ENCODE peak calls at places on chromosome 4, in four cellular contexts. One of them, this sample, is unnamed.

GRCh38 chr4:94530073-94530472 is 78.3 kb downstream of the PDLIM5 start:
- DNase-seq in OCI-LY7: no peak
- DNase-seq in keratinocyte: no peak
- DNase-seq in PC-9: no peak
- DNase-seq in this sample: no peak

GRCh38 chr4:65656008-65656407 is 14.3 kb downstream of the EPHA5 start:
- DNase-seq in keratinocyte: no peak
- DNase-seq in PC-9: no peak
- DNase-seq in OCI-LY7: no peak
- DNase-seq in this sample: no peak

GRCh38 chr4:187608001-187608421 is 387.6 kb upstream of the ZFP42 start:
- DNase-seq in keratinocyte: no peak
- DNase-seq in PC-9: no peak
- DNase-seq in OCI-LY7: no peak
- DNase-seq in this sample: no peak

GRCh38 chr4:126839066-126839465 is 793.7 kb upstream of the INTU start:
- DNase-seq in OCI-LY7: no peak
- DNase-seq in keratinocyte: no peak
- DNase-seq in PC-9: no peak
- DNase-seq in this sample: no peak

GRCh38 chr4:147862043-147862692 is 130.3 kb downstream of the ARHGAP10 start:
- DNase-seq in keratinocyte: no peak
- DNase-seq in PC-9: no peak
- DNase-seq in OCI-LY7: no peak
- DNase-seq in this sample: no peak

GRCh38 chr4:105145059-105145912 is 1.4 kb upstream of the TET2 start:
- DNase-seq in keratinocyte: no peak
- DNase-seq in OCI-LY7: no peak
- DNase-seq in PC-9: no peak
- DNase-seq in this sample: no peak

GRCh38 chr4:13705521-13706035 is 78.1 kb upstream of the BOD1L1 start:
- DNase-seq in keratinocyte: no peak
- DNase-seq in PC-9: peak; percentile 87
- DNase-seq in OCI-LY7: no peak
- DNase-seq in this sample: peak; percentile 5

GRCh38 chr4:43224591-43224990 is 332.1 kb downstream of the GRXCR1 start:
- DNase-seq in keratinocyte: no peak
- DNase-seq in OCI-LY7: peak; percentile 1
- DNase-seq in PC-9: no peak
- DNase-seq in this sample: no peak

GRCh38 chr4:8847331-8847730 is 24.3 kb downstream of the HMX1 start:
- DNase-seq in PC-9: no peak
- DNase-seq in OCI-LY7: no peak
- DNase-seq in keratinocyte: no peak
- DNase-seq in this sample: no peak

GRCh38 chr4:114562176-114562904 is 36.3 kb upstream of the UGT8 start:
- DNase-seq in OCI-LY7: no peak
- DNase-seq in PC-9: no peak
- DNase-seq in keratinocyte: no peak
- DNase-seq in this sample: peak; percentile 85

GRCh38 chr4:68129793-68130192 is at the start of gene TMPRSS11F:
- DNase-seq in OCI-LY7: no peak
- DNase-seq in PC-9: peak; percentile 96
- DNase-seq in keratinocyte: peak; percentile 56
- DNase-seq in this sample: peak; percentile 36

GRCh38 chr4:120731561-120731960 is 191.0 kb downstream of the PRDM5 start:
- DNase-seq in OCI-LY7: no peak
- DNase-seq in PC-9: no peak
- DNase-seq in keratinocyte: no peak
- DNase-seq in this sample: no peak

GRCh38 chr4:123340381-123340701 is 56.3 kb upstream of the SPRY1 start:
- DNase-seq in OCI-LY7: no peak
- DNase-seq in keratinocyte: no peak
- DNase-seq in PC-9: peak; percentile 94
- DNase-seq in this sample: no peak

GRCh38 chr4:56130609-56131150 is 181.9 kb downstream of the CEP135 start:
- DNase-seq in PC-9: no peak
- DNase-seq in keratinocyte: no peak
- DNase-seq in OCI-LY7: no peak
- DNase-seq in this sample: no peak

GRCh38 chr4:121764702-121765367 is at the start of gene SMIM43:
- DNase-seq in OCI-LY7: no peak
- DNase-seq in keratinocyte: no peak
- DNase-seq in PC-9: no peak
- DNase-seq in this sample: peak; percentile 66

GRCh38 chr4:36835246-36835645 is 409.3 kb upstream of the NWD2 start:
- DNase-seq in OCI-LY7: no peak
- DNase-seq in PC-9: no peak
- DNase-seq in keratinocyte: no peak
- DNase-seq in this sample: no peak

GRCh38 chr4:148273501-148273986 is 168.7 kb downstream of the NR3C2 start:
- DNase-seq in OCI-LY7: no peak
- DNase-seq in keratinocyte: no peak
- DNase-seq in PC-9: no peak
- DNase-seq in this sample: no peak

GRCh38 chr4:140038031-140038533 is 115.9 kb downstream of the MAML3 start:
- DNase-seq in OCI-LY7: no peak
- DNase-seq in PC-9: peak; percentile 65
- DNase-seq in keratinocyte: no peak
- DNase-seq in this sample: no peak

GRCh38 chr4:16029329-16029728 is 54.5 kb downstream of the PROM1 start:
- DNase-seq in PC-9: no peak
- DNase-seq in OCI-LY7: no peak
- DNase-seq in keratinocyte: no peak
- DNase-seq in this sample: peak; percentile 61

GRCh38 chr4:61373901-61374611 is 173.9 kb downstream of the ADGRL3 start:
- DNase-seq in OCI-LY7: no peak
- DNase-seq in keratinocyte: no peak
- DNase-seq in PC-9: no peak
- DNase-seq in this sample: no peak

GRCh38 chr4:31467781-31468180 is 747.6 kb downstream of the PCDH7 start:
- DNase-seq in OCI-LY7: no peak
- DNase-seq in PC-9: no peak
- DNase-seq in keratinocyte: no peak
- DNase-seq in this sample: no peak

GRCh38 chr4:149605601-149606378 is 209.9 kb downstream of the IQCM start:
- DNase-seq in OCI-LY7: no peak
- DNase-seq in keratinocyte: no peak
- DNase-seq in PC-9: no peak
- DNase-seq in this sample: peak; percentile 12

GRCh38 chr4:48033825-48034413 is 17.3 kb downstream of the NIPAL1 start:
- DNase-seq in OCI-LY7: peak; percentile 79
- DNase-seq in keratinocyte: peak; percentile 17
- DNase-seq in PC-9: no peak
- DNase-seq in this sample: peak; percentile 77

GRCh38 chr4:84496356-84497219 is 2.5 kb downstream of the NKX6-1 start:
- DNase-seq in PC-9: no peak
- DNase-seq in keratinocyte: no peak
- DNase-seq in OCI-LY7: no peak
- DNase-seq in this sample: peak; percentile 73

GRCh38 chr4:30537462-30537861 is 182.7 kb upstream of the PCDH7 start:
- DNase-seq in PC-9: peak; percentile 53
- DNase-seq in keratinocyte: no peak
- DNase-seq in OCI-LY7: no peak
- DNase-seq in this sample: no peak

GRCh38 chr4:113961322-113961698 is 18.1 kb downstream of the ARSJ start:
- DNase-seq in keratinocyte: no peak
- DNase-seq in OCI-LY7: no peak
- DNase-seq in PC-9: peak; percentile 36
- DNase-seq in this sample: no peak

GRCh38 chr4:85431881-85432280 is 43.1 kb upstream of the ARHGAP24 start:
- DNase-seq in keratinocyte: no peak
- DNase-seq in PC-9: no peak
- DNase-seq in OCI-LY7: no peak
- DNase-seq in this sample: no peak

GRCh38 chr4:162959056-162959455 is 207.6 kb downstream of the NAF1 start:
- DNase-seq in OCI-LY7: no peak
- DNase-seq in keratinocyte: no peak
- DNase-seq in PC-9: no peak
- DNase-seq in this sample: peak; percentile 36

DNA sequence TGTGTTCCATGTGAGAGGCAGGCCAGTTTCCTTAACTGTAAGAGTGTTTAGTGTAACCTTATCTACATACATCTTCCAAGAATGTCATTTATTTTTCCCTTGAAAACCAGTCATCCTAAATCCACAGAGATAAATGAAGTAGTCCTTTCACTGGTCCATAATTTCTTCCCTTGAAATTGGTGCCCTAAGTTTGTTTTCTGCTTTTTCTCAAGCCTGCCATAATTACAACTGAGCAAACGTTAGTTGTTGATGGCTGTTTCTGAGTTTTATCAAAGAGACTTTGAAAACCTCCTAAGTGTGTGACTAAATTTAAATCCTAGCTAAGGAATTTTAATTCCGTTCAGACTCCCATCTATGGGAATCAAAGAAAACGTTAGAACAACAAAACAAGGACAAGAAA is 3.6 kb upstream of the TDO2 start:
- DNase-seq in OCI-LY7: no peak
- DNase-seq in keratinocyte: no peak
- DNase-seq in PC-9: no peak
- DNase-seq in this sample: no peak
- H2AFZ ChIP-seq in OCI-LY7: no peak overlapping the region
- H2AFZ ChIP-seq in keratinocyte: no peak overlapping the region
- H2AFZ ChIP-seq in PC-9: no peak overlapping the region
- H2AFZ ChIP-seq in this sample: peak overlapping the region; percentile 26

DNA sequence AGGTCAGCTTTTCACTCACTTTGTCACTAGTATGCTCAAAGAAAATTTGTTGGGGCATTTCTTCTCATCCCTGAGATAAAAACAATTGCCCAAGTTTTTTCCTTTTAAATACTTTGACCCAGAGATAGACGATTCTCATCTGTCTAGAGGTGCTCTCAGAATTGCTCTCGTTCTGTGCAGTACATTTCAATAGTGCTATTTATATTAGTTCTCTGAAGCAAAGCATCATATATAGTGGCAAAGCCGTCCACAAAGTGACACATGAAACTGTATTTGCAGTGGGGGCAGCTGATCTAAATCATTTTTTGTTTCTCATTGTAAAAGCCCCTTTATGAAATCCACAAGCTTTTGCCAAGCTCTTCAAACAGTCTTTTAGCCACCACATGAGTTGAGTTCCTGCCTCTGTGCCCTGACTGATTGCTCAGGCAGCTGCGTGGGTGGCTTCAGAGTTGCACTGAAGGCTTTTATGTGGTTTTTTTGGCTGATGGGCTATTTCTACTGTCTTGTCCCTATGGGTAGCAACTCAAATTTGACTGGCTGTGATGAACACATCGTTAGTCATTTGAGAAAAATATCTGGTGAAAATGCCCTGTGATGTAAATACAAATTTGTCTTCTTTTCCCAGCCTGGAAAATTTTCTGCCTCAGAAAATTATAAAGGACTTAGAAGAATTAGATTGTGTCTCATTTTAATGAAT is 119.1 kb upstream of the OTUD4 start:
- DNase-seq in keratinocyte: peak; percentile 49
- DNase-seq in OCI-LY7: peak; percentile 80
- DNase-seq in PC-9: no peak
- DNase-seq in this sample: no peak
- H3K4me3 ChIP-seq in keratinocyte: no peak overlapping the region
- H3K4me3 ChIP-seq in OCI-LY7: peak overlapping the region; percentile 18
- H3K4me3 ChIP-seq in PC-9: no peak overlapping the region
- H3K4me3 ChIP-seq in this sample: no peak overlapping the region

GRCh38 chr4:152598454-152598853 is 62.6 kb upstream of the FBXW7 start:
- DNase-seq in OCI-LY7: no peak
- DNase-seq in PC-9: no peak
- DNase-seq in keratinocyte: no peak
- DNase-seq in this sample: no peak

GRCh38 chr4:152591876-152592275 is 56.0 kb upstream of the FBXW7 start:
- DNase-seq in PC-9: no peak
- DNase-seq in keratinocyte: no peak
- DNase-seq in OCI-LY7: no peak
- DNase-seq in this sample: no peak

GRCh38 chr4:152591361-152591760 is 55.5 kb upstream of the FBXW7 start:
- DNase-seq in OCI-LY7: no peak
- DNase-seq in keratinocyte: peak; percentile 9
- DNase-seq in PC-9: no peak
- DNase-seq in this sample: peak; percentile 90

GRCh38 chr4:152590179-152591031 is 54.5 kb upstream of the FBXW7 start:
- DNase-seq in PC-9: peak; percentile 76
- DNase-seq in OCI-LY7: no peak
- DNase-seq in keratinocyte: peak; percentile 69
- DNase-seq in this sample: no peak

GRCh38 chr4:152594981-152595916 is 59.4 kb upstream of the FBXW7 start:
- DNase-seq in OCI-LY7: peak; percentile 47
- DNase-seq in keratinocyte: no peak
- DNase-seq in PC-9: no peak
- DNase-seq in this sample: no peak
- H3K27ac ChIP-seq in OCI-LY7: no peak overlapping the region
- H3K27ac ChIP-seq in keratinocyte: no peak overlapping the region
- H3K27ac ChIP-seq in PC-9: no peak overlapping the region
- H3K27ac ChIP-seq in this sample: no peak overlapping the region

GRCh38 chr4:112832493-112832892 is 195.6 kb downstream of the LARP7 start:
- DNase-seq in PC-9: no peak
- DNase-seq in OCI-LY7: no peak
- DNase-seq in keratinocyte: no peak
- DNase-seq in this sample: no peak

DNA sequence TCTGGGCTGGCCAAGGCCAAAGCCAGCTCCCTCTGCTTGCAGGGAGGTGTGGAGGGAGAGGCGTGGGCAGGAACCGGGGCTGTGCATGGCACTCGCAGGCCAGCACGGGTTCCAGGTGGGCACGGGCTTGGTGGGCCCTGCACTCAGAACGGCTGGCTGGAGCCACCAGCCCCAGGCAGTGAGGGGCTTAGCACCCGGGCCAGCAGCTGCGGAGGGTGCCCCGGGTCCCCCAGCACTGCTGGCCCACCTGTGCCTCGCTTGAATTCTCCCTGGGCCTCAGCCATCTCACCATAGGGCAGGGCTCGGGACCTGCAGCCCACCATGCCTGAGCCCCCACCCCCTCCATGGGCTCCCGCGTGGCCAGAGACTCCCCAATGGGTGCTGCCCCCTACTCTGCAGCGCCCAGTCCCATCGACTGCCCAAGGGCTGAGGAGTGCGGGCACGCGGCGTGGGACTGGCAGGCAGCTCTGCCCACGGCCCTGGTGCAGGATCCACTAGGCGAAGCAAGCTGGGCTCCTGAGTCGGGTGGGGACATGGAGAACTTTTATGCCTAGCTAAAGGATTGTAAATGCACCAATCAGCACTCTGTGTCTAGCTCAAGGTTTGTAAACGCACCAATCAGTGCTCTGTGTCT is 193.9 kb downstream of the LARP7 start:
- DNase-seq in PC-9: no peak
- DNase-seq in OCI-LY7: no peak
- DNase-seq in keratinocyte: no peak
- DNase-seq in this sample: no peak
- H2AFZ ChIP-seq in PC-9: no peak overlapping the region
- H2AFZ ChIP-seq in OCI-LY7: no peak overlapping the region
- H2AFZ ChIP-seq in keratinocyte: no peak overlapping the region
- H2AFZ ChIP-seq in this sample: no peak overlapping the region